ENCODE peak calls at places on chromosomes 2 and 18, in eight cellular contexts. U is GM23248, H is PC-9, D is HCT116, V is OCI-LY7, Y is PC-3, N is MM.1S, K is GM23338. G is an unnamed sample.

GRCh38 chr2:204306667-204307066 is 238.6 kb upstream of the PARD3B start:
- DNase-seq in U (no peak), H (no peak), D (no peak), V (no peak), Y (no peak), N (no peak), K (no peak), G (no peak)

GRCh38 chr18:39681061-39681460 is 2115.5 kb upstream of the CELF4 start:
- DNase-seq in U (no peak), H (no peak), D (no peak), V (no peak), Y (no peak), N (no peak), K (peak; percentile 17), G (no peak)

GRCh38 chr2:200479617-200480292 is 30.1 kb downstream of the KCTD18 start:
- DNase-seq in U (peak; percentile 85), H (peak; percentile 88), D (no peak), V (no peak), Y (peak; percentile 87), N (no peak), K (no peak), G (no peak)

GRCh38 chr18:23494992-23495391 is 8.3 kb upstream of the RMC1 start:
- DNase-seq in U (no peak), H (peak; percentile 47), D (no peak), V (no peak), Y (peak; percentile 84), N (no peak), K (no peak), G (no peak)

GRCh38 chr2:133523406-133523805 is 44.9 kb downstream of the NCKAP5 start:
- DNase-seq in U (no peak), H (no peak), D (no peak), V (no peak), Y (no peak), N (no peak), K (peak; percentile 30), G (no peak)

GRCh38 chr2:213148572-213149331 is 2.7 kb downstream of the IKZF2 start:
- DNase-seq in U (peak; percentile 12), H (no peak), D (no peak), V (peak; percentile 46), Y (no peak), N (no peak), K (no peak), G (no peak)

GRCh38 chr2:45170191-45170975 is 161.1 kb upstream of the SIX2 start:
- DNase-seq in U (no peak), H (no peak), D (no peak), V (no peak), Y (no peak), N (no peak), K (peak; percentile 79), G (no peak)

GRCh38 chr2:233822101-233822771 is 32.1 kb downstream of the HJURP start:
- DNase-seq in U (no peak), H (no peak), D (no peak), V (no peak), Y (no peak), N (no peak), K (no peak), G (no peak)

GRCh38 chr2:165064743-165065142 is 109.4 kb upstream of the SLC38A11 start:
- DNase-seq in U (no peak), H (no peak), D (no peak), V (no peak), Y (no peak), N (no peak), K (no peak), G (no peak)

GRCh38 chr2:236343400-236344161 is 79.4 kb upstream of the ASB18 start:
- DNase-seq in U (peak; percentile 73), H (peak; percentile 65), D (peak; percentile 67), V (peak; percentile 78), Y (peak; percentile 79), N (peak; percentile 72), K (peak; percentile 89), G (peak; percentile 90)

GRCh38 chr2:144554811-144555210 is 34.9 kb upstream of the ZEB2 start:
- DNase-seq in U (no peak), H (no peak), D (no peak), V (no peak), Y (peak; percentile 88), N (no peak), K (no peak), G (no peak)

GRCh38 chr2:161484061-161484460 is 68.0 kb downstream of the TBR1 start:
- DNase-seq in U (no peak), H (no peak), D (no peak), V (no peak), Y (peak; percentile 71), N (no peak), K (no peak), G (no peak)

GRCh38 chr2:97870396-97870843 is 125.3 kb downstream of the TMEM131 start:
- DNase-seq in U (peak; percentile 94), H (peak; percentile 96), D (peak; percentile 79), V (peak; percentile 55), Y (peak; percentile 95), N (peak; percentile 94), K (no peak), G (no peak)

GRCh38 chr2:219142329-219142728 is 18.3 kb downstream of the NHEJ1 start:
- DNase-seq in U (peak; percentile 96), H (peak; percentile 81), D (peak; percentile 31), V (no peak), Y (peak; percentile 92), N (no peak), K (no peak), G (no peak)

GRCh38 chr2:20483496-20483895 is 36.6 kb downstream of the RHOB start:
- DNase-seq in U (no peak), H (no peak), D (no peak), V (no peak), Y (no peak), N (peak; percentile 42), K (no peak), G (peak; percentile 37)

GRCh38 chr2:30255466-30256408 is 24.4 kb downstream of the LBH start:
- DNase-seq in U (no peak), H (no peak), D (no peak), V (no peak), Y (no peak), N (no peak), K (no peak), G (no peak)

GRCh38 chr2:216292886-216293291 is 79.4 kb downstream of the MARCHF4 start:
- DNase-seq in U (peak; percentile 64), H (no peak), D (no peak), V (no peak), Y (no peak), N (no peak), K (no peak), G (no peak)

GRCh38 chr2:181123798-181124217 is 143.4 kb downstream of the UBE2E3 start:
- DNase-seq in U (no peak), H (no peak), D (no peak), V (peak; percentile 4), Y (no peak), N (peak; percentile 82), K (peak; percentile 14), G (no peak)

GRCh38 chr2:36965751-36966369 is 476 bp downstream of the STRN start:
- DNase-seq in U (peak; percentile 50), H (no peak), D (no peak), V (peak; percentile 35), Y (peak; percentile 14), N (peak; percentile 26), K (peak; percentile 92), G (peak; percentile 81)

GRCh38 chr2:209771474-209772292 is at the start of gene UNC80:
- DNase-seq in U (peak; percentile 79), H (no peak), D (no peak), V (no peak), Y (peak; percentile 27), N (no peak), K (peak; percentile 88), G (no peak)

GRCh38 chr2:170185319-170185718 is 7.4 kb downstream of the MYO3B start:
- DNase-seq in U (no peak), H (no peak), D (no peak), V (no peak), Y (no peak), N (no peak), K (no peak), G (no peak)

GRCh38 chr2:106193491-106193976 is 567 bp downstream of the UXS1 start:
- DNase-seq in U (peak; percentile 57), H (no peak), D (no peak), V (peak; percentile 29), Y (no peak), N (peak; percentile 56), K (peak; percentile 40), G (peak; percentile 70)

DNA sequence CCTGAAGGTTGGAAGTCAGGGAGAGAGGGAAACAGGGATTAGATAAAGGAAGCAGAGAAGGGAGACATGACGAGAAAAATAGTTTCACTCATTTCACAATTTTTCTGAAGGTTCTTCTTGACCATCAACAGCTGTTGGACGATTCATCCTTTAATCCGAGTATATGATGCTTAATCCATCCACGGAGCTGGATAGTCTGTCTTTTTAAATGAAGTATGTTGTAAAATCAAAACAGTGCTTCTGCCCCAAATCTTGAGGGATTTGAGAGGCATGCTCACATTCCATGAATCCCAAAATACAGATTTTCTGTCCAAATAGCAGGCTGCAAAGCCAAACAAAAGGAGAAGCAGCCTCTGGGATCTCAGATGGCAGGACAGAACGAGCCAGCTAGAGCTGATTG is 47.5 kb downstream of the EPAS1 start:
- DNase-seq in U (no peak), H (no peak), D (no peak), V (no peak), Y (no peak), N (no peak), K (no peak), G (no peak)
- H3K79me2 ChIP-seq in U (peaks cover 70% of the 10 kb centered on the region), H (peaks cover 69% of the 10 kb centered on the region), D (peaks cover 5% of the 10 kb centered on the region), V (no peaks in the 10 kb centered on the region), Y (peaks cover 20% of the 10 kb centered on the region), N (no peaks in the 10 kb centered on the region), K (no peaks in the 10 kb centered on the region), G (no peaks in the 10 kb centered on the region)

GRCh38 chr2:241482126-241482525 is 26.3 kb downstream of the STK25 start:
- DNase-seq in U (no peak), H (no peak), D (no peak), V (no peak), Y (no peak), N (no peak), K (no peak), G (no peak)
- H3K9me2 ChIP-seq in U (no peaks in the 10 kb centered on the region), H (no peaks in the 10 kb centered on the region), D (no peaks in the 10 kb centered on the region), V (no peaks in the 10 kb centered on the region), Y (no peaks in the 10 kb centered on the region), N (no peaks in the 10 kb centered on the region), K (no peaks in the 10 kb centered on the region), G (no peaks in the 10 kb centered on the region)

GRCh38 chr2:979286-979928 is 28.8 kb downstream of the SNTG2 start:
- DNase-seq in U (no peak), H (no peak), D (no peak), V (peak; percentile 3), Y (no peak), N (no peak), K (no peak), G (peak; percentile 68)
- H3K79me2 ChIP-seq in U (no peaks in the 10 kb centered on the region), H (no peaks in the 10 kb centered on the region), D (no peaks in the 10 kb centered on the region), V (no peaks in the 10 kb centered on the region), Y (no peaks in the 10 kb centered on the region), N (no peaks in the 10 kb centered on the region), K (peaks cover 94% of the 10 kb centered on the region), G (no peaks in the 10 kb centered on the region)

GRCh38 chr18:25921677-25922421 is 168.6 kb downstream of the SS18 start:
- DNase-seq in U (peak; percentile 30), H (no peak), D (peak; percentile 57), V (peak; percentile 73), Y (peak; percentile 60), N (peak; percentile 67), K (peak; percentile 84), G (peak; percentile 93)

DNA sequence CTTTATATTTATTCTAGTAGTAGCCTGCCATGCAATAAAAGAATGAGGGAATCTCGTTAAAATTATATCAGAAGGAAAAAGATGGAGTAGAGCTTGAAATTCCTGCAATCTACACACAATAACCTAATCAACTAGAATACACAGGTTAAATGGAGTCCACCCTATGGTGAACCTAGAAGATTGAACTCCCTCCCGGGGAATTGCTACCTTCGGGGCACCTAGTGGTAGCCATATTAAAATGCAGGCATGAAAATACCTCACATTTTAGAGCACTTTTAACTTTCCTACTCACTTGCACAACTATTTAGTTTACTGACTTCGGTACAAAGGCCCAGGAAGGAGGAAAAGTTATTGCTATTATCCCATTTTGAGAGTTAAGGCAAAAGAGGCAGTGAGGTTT is 174.5 kb downstream of the SS18 start:
- DNase-seq in U (no peak), H (no peak), D (no peak), V (peak; percentile 19), Y (peak; percentile 5), N (no peak), K (peak; percentile 41), G (peak; percentile 51)
- H3K9me2 ChIP-seq in U (no peaks in the 10 kb centered on the region), H (no peaks in the 10 kb centered on the region), D (no peaks in the 10 kb centered on the region), V (no peaks in the 10 kb centered on the region), Y (no peaks in the 10 kb centered on the region), N (no peaks in the 10 kb centered on the region), K (peaks cover 5% of the 10 kb centered on the region), G (no peaks in the 10 kb centered on the region)